ENCODE peak calls at places on chromosomes 12 and 14, in ten cellular contexts. Q is endothelial cell of umbilical vein, H is ovary, X is Peyer's patch, L is K562, S is HCT116, R is A549, F is breast epithelium, E is upper lobe of left lung, Y is prostate gland. Z is an unnamed sample.
A peak's percentile ranks its signal among the peaks of the same experiment; 100 is the strongest.

GRCh38 chr12:48997719-48998496 is 1.3 kb downstream of the DDN start:
- DNase-seq in Q (no peak), F (no peak), Y (no peak), R (peak; percentile 87), L (peak; percentile 82), S (no peak), H (no peak), X (peak; percentile 66), E (no peak), Z (no peak)

GRCh38 chr14:27077181-27077738 is 479.4 kb upstream of the NOVA1 start:
- DNase-seq in F (no peak), R (no peak), L (no peak), Y (no peak), X (no peak), Q (no peak), E (no peak), S (no peak), H (no peak), Z (no peak)

GRCh38 chr14:102655154-102655553 is 62.7 kb downstream of the RCOR1 start:
- DNase-seq in L (no peak), H (no peak), E (no peak), Q (peak; percentile 92), F (no peak), S (no peak), X (no peak), R (peak; percentile 30), Y (no peak), Z (no peak)

GRCh38 chr12:44317651-44318126 is 481.8 kb downstream of the TMEM117 start:
- DNase-seq in S (peak; percentile 15), Q (peak; percentile 7), R (no peak), H (no peak), Y (no peak), E (no peak), F (no peak), X (no peak), L (no peak), Z (no peak)

GRCh38 chr14:64918216-64918615 is 4.0 kb downstream of the CHURC1 start:
- DNase-seq in H (no peak), Q (no peak), L (no peak), X (no peak), Y (no peak), F (no peak), R (no peak), S (no peak), E (no peak), Z (no peak)

GRCh38 chr12:32107376-32108267 is 975 bp downstream of the BICD1 start:
- DNase-seq in Q (peak; percentile 78), R (peak; percentile 31), X (peak; percentile 36), H (peak; percentile 46), L (peak; percentile 18), F (no peak), Y (no peak), E (no peak), S (peak; percentile 16), Z (no peak)

GRCh38 chr12:5480218-5480952 is 48.5 kb downstream of the NTF3 start:
- DNase-seq in L (no peak), F (no peak), Q (no peak), R (no peak), Y (no peak), E (no peak), X (no peak), H (no peak), S (no peak), Z (no peak)

GRCh38 chr12:112974904-112975303 is 3.4 kb upstream of the OAS2 start:
- DNase-seq in R (no peak), F (no peak), S (no peak), H (no peak), X (no peak), E (no peak), Y (no peak), Q (no peak), L (no peak), Z (no peak)

GRCh38 chr12:8556748-8557147 is 16.0 kb upstream of the CLEC4E start:
- DNase-seq in E (no peak), L (no peak), X (no peak), F (no peak), H (no peak), S (no peak), Q (no peak), Y (no peak), R (no peak), Z (no peak)

DNA sequence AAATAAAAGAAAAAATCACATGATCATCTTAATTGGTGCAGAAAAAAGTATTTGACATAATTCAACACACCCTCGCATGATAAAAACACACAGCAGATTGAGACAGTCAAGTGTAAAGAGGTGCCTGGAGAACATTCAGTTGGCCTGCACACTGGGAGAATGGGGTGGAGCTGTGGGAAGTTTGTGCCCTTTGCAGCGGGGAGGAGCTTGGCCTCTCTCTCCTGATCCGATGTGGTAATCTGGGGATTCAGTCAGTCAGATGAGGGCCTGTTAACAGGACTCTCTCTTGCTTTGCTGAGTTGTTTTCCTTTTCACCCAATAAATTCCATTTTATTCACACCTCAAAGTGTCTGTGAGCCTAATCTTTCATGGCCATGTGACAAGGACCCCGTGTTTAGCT is 5.9 kb downstream of the SERPINA6 start:
- DNase-seq in L (no peak), S (no peak), R (no peak), E (no peak), H (no peak), X (no peak), F (no peak), Y (no peak), Q (no peak), Z (no peak)
- TF ChIP-seq POLR2A in L (no peak), S (no peak), R (no peak), E (no peak), H (no peak), X (no peak), F (no peak), Y (no peak), Q (no peak), Z (no peak)

DNA sequence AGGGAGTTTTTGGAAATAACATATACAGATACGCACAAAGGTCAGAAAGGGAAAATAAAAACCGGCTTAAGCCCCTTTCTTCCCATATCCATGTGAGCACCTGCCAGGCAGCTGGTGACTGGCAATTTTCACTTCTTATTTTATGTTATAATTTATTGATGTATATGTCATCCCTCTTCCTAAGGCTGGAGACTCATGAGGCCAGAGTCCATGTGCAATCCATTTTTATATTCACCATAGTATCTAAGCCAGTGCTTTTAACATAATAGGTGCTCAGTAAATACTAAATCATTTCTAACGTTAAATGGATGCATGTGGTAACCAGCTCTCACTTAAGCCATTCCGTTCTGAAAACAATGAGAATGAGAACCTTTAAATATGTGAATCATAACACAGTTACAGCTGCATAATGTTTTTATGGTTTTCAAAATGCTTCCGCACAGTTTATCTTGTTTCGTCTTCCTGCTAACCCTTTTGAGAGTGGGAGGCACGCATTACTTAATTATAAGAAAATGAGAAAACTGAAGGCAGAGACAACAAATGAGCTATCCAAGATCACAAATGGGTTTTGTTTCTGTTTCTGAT is 178.3 kb downstream of the CACNA1C start:
- DNase-seq in F (no peak), X (no peak), Y (no peak), L (no peak), Q (no peak), R (no peak), E (no peak), S (no peak), H (no peak), Z (no peak)
- H3K4me1 ChIP-seq in F (no peaks in the 10 kb centered on the region), X (no peaks in the 10 kb centered on the region), Y (no peaks in the 10 kb centered on the region), L (peaks cover 8% of the 10 kb centered on the region), Q (no peaks in the 10 kb centered on the region), R (no peaks in the 10 kb centered on the region), E (no peaks in the 10 kb centered on the region), S (no peaks in the 10 kb centered on the region), H (peaks cover 2% of the 10 kb centered on the region), Z (no peaks in the 10 kb centered on the region)

GRCh38 chr12:11719678-11720099 is 70.2 kb downstream of the ETV6 start:
- DNase-seq in S (no peak), Q (peak; percentile 94), H (no peak), F (no peak), L (no peak), E (peak; percentile 86), X (peak; percentile 53), R (no peak), Y (no peak), Z (peak; percentile 78)
- H3K27ac ChIP-seq in S (no peak overlapping the region), Q (peak overlapping the region; percentile 95), H (no peak overlapping the region), F (peak overlapping the region; percentile 41), L (no peak overlapping the region), E (peak overlapping the region; percentile 53), X (no peak overlapping the region), R (no peak overlapping the region), Y (no peak overlapping the region), Z (peak overlapping the region; percentile 57)

DNA sequence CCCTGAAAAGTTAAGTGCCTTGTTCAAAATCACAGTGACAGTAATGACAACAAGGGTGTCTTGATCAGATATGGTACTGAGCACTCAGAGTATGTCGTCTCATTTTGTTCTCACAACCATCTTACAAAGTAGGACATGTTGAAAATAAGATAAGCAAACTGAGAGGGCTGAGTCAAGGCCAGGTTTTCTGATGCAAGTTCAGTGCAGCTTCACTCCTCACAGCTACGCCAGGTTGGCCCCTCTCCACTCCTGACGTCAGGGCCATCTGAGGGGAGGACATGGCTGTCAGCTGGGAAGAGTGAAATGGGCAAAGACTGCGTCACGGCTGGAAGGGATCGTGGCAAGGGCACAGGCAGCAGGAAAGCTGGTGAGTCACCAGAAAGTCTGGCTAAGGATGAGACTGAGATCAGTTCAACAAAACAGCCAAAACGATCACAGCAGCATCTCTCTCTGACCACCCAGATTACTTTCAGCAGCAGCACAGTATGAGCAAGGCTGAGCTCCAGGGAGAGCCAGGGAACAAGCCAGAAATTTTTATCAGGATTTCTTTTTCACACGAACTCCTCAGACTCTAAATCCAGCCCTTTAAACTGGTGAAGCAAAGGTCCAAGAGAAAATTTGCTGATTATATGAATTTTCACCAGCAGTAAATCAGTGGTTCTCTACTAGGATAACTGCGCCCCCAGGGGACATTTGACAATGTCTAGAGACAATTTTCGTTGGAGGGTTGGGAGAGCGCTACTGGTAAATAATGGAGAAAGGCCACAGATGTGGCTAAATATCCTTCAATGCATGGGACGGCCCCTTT is 297.9 kb upstream of the AMIGO2 start:
- DNase-seq in Y (no peak), H (peak; percentile 100), F (peak; percentile 87), L (peak; percentile 16), S (no peak), Q (peak; percentile 97), X (peak; percentile 46), R (peak; percentile 90), E (peak; percentile 54), Z (peak; percentile 99)
- TF ChIP-seq POLR2A in Y (no peak), H (no peak), F (no peak), L (no peak), S (no peak), Q (no peak), X (no peak), R (no peak), E (no peak), Z (peak; percentile 51)

GRCh38 chr12:10595881-10596280 is 17.5 kb downstream of the MAGOHB start:
- DNase-seq in X (no peak), F (no peak), H (no peak), E (no peak), Q (no peak), L (no peak), S (no peak), R (no peak), Y (no peak), Z (no peak)

GRCh38 chr12:10590976-10591375 is 22.4 kb downstream of the MAGOHB start:
- DNase-seq in H (no peak), R (no peak), E (no peak), Y (no peak), L (no peak), Q (no peak), F (no peak), X (no peak), S (no peak), Z (no peak)
- H3K4me1 ChIP-seq in H (no peaks in the 10 kb centered on the region), R (no peaks in the 10 kb centered on the region), E (no peaks in the 10 kb centered on the region), Y (no peaks in the 10 kb centered on the region), L (no peaks in the 10 kb centered on the region), Q (no peaks in the 10 kb centered on the region), F (no peaks in the 10 kb centered on the region), X (no peaks in the 10 kb centered on the region), S (no peaks in the 10 kb centered on the region), Z (no peaks in the 10 kb centered on the region)

GRCh38 chr12:125983094-125983783 is 918.0 kb downstream of the AACS start:
- DNase-seq in F (peak; percentile 80), X (peak; percentile 19), L (peak; percentile 12), S (no peak), H (no peak), Y (peak; percentile 73), E (peak; percentile 56), R (peak; percentile 5), Q (no peak), Z (no peak)
- H3K27ac ChIP-seq in F (peak overlapping the region; percentile 87), X (no peak overlapping the region), L (no peak overlapping the region), S (no peak overlapping the region), H (no peak overlapping the region), Y (peak overlapping the region; percentile 88), E (no peak overlapping the region), R (no peak overlapping the region), Q (no peak overlapping the region), Z (no peak overlapping the region)

Z was measured in adrenal gland.